ENCODE peak calls at places on chromosomes 3 and 15, in five cellular contexts. F is tibial artery, G is HTR-8/SVneo, N is skeletal muscle cell, O is T-helper 9 cell. J is an unnamed sample.

GRCh38 chr3:78905700-78906099 is 862.1 kb downstream of the ROBO1 start:
- DNase-seq in O (no peak), F (no peak), G (no peak), N (no peak), J (no peak)

GRCh38 chr3:188320757-188321156 is 166.8 kb downstream of the LPP start:
- DNase-seq in F (no peak), N (no peak), O (no peak), G (peak), J (no peak)

GRCh38 chr3:39457361-39457760 is 10.1 kb upstream of the MOBP start:
- DNase-seq in O (no peak), G (no peak), N (no peak), F (no peak), J (no peak)

GRCh38 chr15:52220896-52221660 is 29.9 kb upstream of the GNB5 start:
- DNase-seq in G (no peak), F (no peak), O (no peak), N (no peak), J (no peak)

GRCh38 chr15:85475317-85475701 is 94.9 kb downstream of the AKAP13 start:
- DNase-seq in G (no peak), F (no peak), N (no peak), O (no peak), J (no peak)

GRCh38 chr15:101244889-101245668 is 6.8 kb downstream of the CHSY1 start:
- DNase-seq in F (no peak), G (no peak), O (no peak), N (no peak), J (no peak)

GRCh38 chr3:13102386-13103345 is 29.4 kb upstream of the IQSEC1 start:
- DNase-seq in O (no peak), N (no peak), F (no peak), G (no peak), J (no peak)

GRCh38 chr3:194579091-194579606 is 54.1 kb downstream of the TMEM44 start:
- DNase-seq in O (no peak), G (no peak), F (no peak), N (no peak), J (no peak)

GRCh38 chr15:83983634-83984458 is 251.7 kb upstream of the GOLGA6L4 start:
- DNase-seq in G (no peak), N (no peak), F (no peak), O (no peak), J (no peak)

GRCh38 chr3:19347701-19348100 is 199.4 kb downstream of the KCNH8 start:
- DNase-seq in N (no peak), O (no peak), G (no peak), F (no peak), J (no peak)

GRCh38 chr3:15974647-15975046 is 176.9 kb upstream of the ANKRD28 start:
- DNase-seq in G (no peak), O (no peak), N (no peak), F (no peak), J (no peak)

GRCh38 chr3:154766765-154767503 is 313.2 kb upstream of the MME start:
- DNase-seq in G (no peak), O (no peak), F (no peak), N (no peak), J (no peak)

GRCh38 chr3:36653095-36653494 is 111.3 kb downstream of the DCLK3 start:
- DNase-seq in G (no peak), N (peak), F (no peak), O (no peak), J (no peak)

GRCh38 chr15:50123861-50124556 is 5.0 kb upstream of the ATP8B4 start:
- DNase-seq in O (no peak), N (no peak), G (no peak), F (no peak), J (no peak)

GRCh38 chr3:114624047-114624445 is 330.2 kb downstream of the TIGIT start:
- DNase-seq in O (no peak), G (no peak), F (peak), N (no peak), J (no peak)

GRCh38 chr15:68774120-68774519 is 46.6 kb downstream of the ANP32A start:
- DNase-seq in O (no peak), F (no peak), N (no peak), G (no peak), J (no peak)

GRCh38 chr3:106006571-106006970 is 137.8 kb upstream of the CBLB start:
- DNase-seq in F (no peak), G (no peak), N (no peak), O (no peak), J (no peak)

GRCh38 chr15:41203395-41203794 is 27.2 kb downstream of the EXD1 start:
- DNase-seq in N (no peak), G (no peak), O (no peak), F (no peak), J (no peak)

GRCh38 chr15:42523331-42523730 is 25.3 kb downstream of the LRRC57 start:
- DNase-seq in G (no peak), F (no peak), O (no peak), N (no peak), J (no peak)

GRCh38 chr3:185688808-185689207 is 102.7 kb downstream of the SENP2 start:
- DNase-seq in O (no peak), N (peak), G (peak), F (no peak), J (no peak)

GRCh38 chr3:79339846-79340245 is 428.0 kb downstream of the ROBO1 start:
- DNase-seq in N (no peak), O (no peak), F (no peak), G (no peak), J (no peak)

GRCh38 chr3:182810574-182811268 is 17.4 kb downstream of the ATP11B start:
- DNase-seq in G (no peak), O (no peak), N (no peak), F (no peak), J (no peak)

GRCh38 chr3:152769523-152769922 is 65.4 kb upstream of the P2RY1 start:
- DNase-seq in N (no peak), O (no peak), F (no peak), G (no peak), J (no peak)

GRCh38 chr3:32951410-32951811 is at the start of gene CCR4:
- DNase-seq in G (no peak), F (no peak), N (no peak), O (peak), J (no peak)

J was measured in ascending aorta.